ENCODE peak calls at places on chromosomes 4 and X, in eight cellular contexts. V is endodermal cell; E is lung; N is CD8-positive, alpha-beta memory T cell; Y is OCI-LY7; H is sigmoid colon; Q is heart right ventricle; Z is tibial nerve. O is an unnamed sample.
A peak's percentile ranks its signal among the peaks of the same experiment; 100 is the strongest.

GRCh38 chr4:57148831-57149230 is 38.6 kb upstream of the IGFBP7 start:
- DNase-seq in V (no peak), Z (no peak), N (no peak), H (no peak), Y (no peak), Q (no peak), E (no peak), O (no peak)

GRCh38 chrX:20231598-20231997 is 35.1 kb downstream of the RPS6KA3 start:
- DNase-seq in Z (no peak), E (no peak), N (no peak), H (no peak), Y (no peak), Q (no peak), V (no peak), O (no peak)

GRCh38 chrX:107849747-107850478 is 24.2 kb downstream of the MID2 start:
- DNase-seq in V (peak; percentile 69), N (no peak), E (no peak), Y (no peak), Z (no peak), Q (no peak), H (no peak), O (no peak)

GRCh38 chr4:80182237-80182866 is 15.0 kb upstream of the PRDM8 start:
- DNase-seq in Z (no peak), E (no peak), Q (no peak), V (no peak), H (no peak), N (no peak), Y (no peak), O (no peak)

GRCh38 chr4:125115476-125115875 is 199.3 kb upstream of the FAT4 start:
- DNase-seq in Z (no peak), Y (no peak), E (no peak), H (no peak), N (no peak), V (no peak), Q (no peak), O (no peak)

GRCh38 chr4:4851081-4851480 is 8.4 kb upstream of the MSX1 start:
- DNase-seq in N (no peak), Q (no peak), Y (no peak), H (peak; percentile 55), E (no peak), Z (no peak), V (no peak), O (no peak)

GRCh38 chr4:73976716-73977115 is 5.1 kb downstream of the PF4 start:
- DNase-seq in E (no peak), Y (no peak), N (no peak), Z (no peak), H (no peak), Q (no peak), V (no peak), O (no peak)

GRCh38 chr4:169142390-169142789 is 128.4 kb downstream of the SH3RF1 start:
- DNase-seq in E (no peak), H (no peak), V (no peak), Y (no peak), Q (no peak), Z (no peak), N (no peak), O (no peak)

GRCh38 chr4:3314706-3315260 is 22.0 kb downstream of the RGS12 start:
- DNase-seq in Q (no peak), Y (no peak), E (no peak), Z (no peak), H (no peak), V (peak; percentile 25), N (no peak), O (no peak)

GRCh38 chr4:71198958-71199357 is 139.9 kb upstream of the SLC4A4 start:
- DNase-seq in E (no peak), V (no peak), H (no peak), N (no peak), Z (no peak), Q (no peak), Y (no peak), O (no peak)

GRCh38 chrX:44962944-44963343 is 90.0 kb downstream of the KDM6A start:
- DNase-seq in Z (no peak), H (no peak), Q (no peak), E (no peak), V (no peak), N (no peak), Y (no peak), O (no peak)
- H3K36me3 ChIP-seq in Z (no peaks in the 10 kb centered on the region), H (no peaks in the 10 kb centered on the region), Q (no peaks in the 10 kb centered on the region), E (no peaks in the 10 kb centered on the region), V (peaks cover 56% of the 10 kb centered on the region), N (no peaks in the 10 kb centered on the region), Y (peaks cover 14% of the 10 kb centered on the region), O (no peaks in the 10 kb centered on the region)

DNA sequence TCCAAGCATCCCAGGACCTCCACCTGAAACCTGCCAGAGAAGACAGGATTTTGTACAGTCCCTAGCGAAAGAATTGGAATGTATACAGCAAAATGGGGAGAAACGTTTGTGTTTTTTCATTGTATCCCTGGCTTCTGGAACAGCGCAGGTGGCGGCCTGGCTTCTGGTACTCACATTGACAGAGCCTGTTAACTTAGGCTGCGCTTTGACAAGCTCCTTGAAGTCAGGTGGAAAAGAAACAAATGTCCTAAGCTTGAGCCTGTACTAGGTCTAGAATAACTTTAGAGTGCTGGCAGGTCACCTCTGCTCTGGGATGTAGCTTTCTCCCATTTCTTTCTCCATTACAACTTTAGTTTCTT is 343.7 kb upstream of the KLF3 start:
- DNase-seq in N (no peak), Y (no peak), Z (no peak), V (no peak), H (no peak), E (no peak), Q (no peak), O (no peak)
- H3K27ac ChIP-seq in N (no peak overlapping the region), Y (no peak overlapping the region), Z (peak overlapping the region; percentile 87), V (no peak overlapping the region), H (peak overlapping the region; percentile 58), E (peak overlapping the region; percentile 43), Q (peak overlapping the region; percentile 86), O (peak overlapping the region; percentile 68)

GRCh38 chr4:97279410-97279809 is 863.9 kb downstream of the STPG2 start:
- DNase-seq in Z (no peak), Y (no peak), Q (no peak), N (no peak), E (no peak), H (no peak), V (no peak), O (no peak)
- H3K9me3 ChIP-seq in Z (peaks cover 27% of the 10 kb centered on the region), Y (no peaks in the 10 kb centered on the region), Q (no peaks in the 10 kb centered on the region), N (no peaks in the 10 kb centered on the region), E (no peaks in the 10 kb centered on the region), H (no peaks in the 10 kb centered on the region), V (no peaks in the 10 kb centered on the region), O (no peaks in the 10 kb centered on the region)

DNA sequence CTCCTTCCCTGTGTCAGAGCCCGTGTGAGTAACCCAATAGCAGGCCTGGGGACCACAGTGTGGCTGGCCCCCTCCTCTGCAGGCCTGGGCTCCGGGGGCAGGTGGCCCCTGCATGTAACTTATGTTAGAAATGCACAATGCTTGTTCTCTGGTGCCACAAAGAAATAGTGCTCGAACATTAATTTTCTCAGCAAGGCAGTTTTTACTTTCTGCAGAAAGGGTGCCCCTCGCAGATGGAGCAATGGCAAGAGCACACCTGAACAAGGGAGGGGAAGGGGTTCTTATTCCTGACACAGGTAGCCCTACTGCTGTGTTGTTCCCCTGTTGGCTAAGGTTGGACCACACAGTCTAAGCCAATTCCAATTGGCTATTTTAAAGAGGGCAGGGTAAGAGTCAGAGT is 17.1 kb downstream of the TACC3 start:
- DNase-seq in Z (no peak), Q (no peak), Y (peak; percentile 20), V (no peak), H (no peak), N (no peak), E (no peak), O (no peak)
- H3K36me3 ChIP-seq in Z (no peaks in the 10 kb centered on the region), Q (peaks cover 83% of the 10 kb centered on the region), Y (peaks cover 98% of the 10 kb centered on the region), V (peaks cover 85% of the 10 kb centered on the region), H (peaks cover 6% of the 10 kb centered on the region), N (peaks cover 58% of the 10 kb centered on the region), E (peaks cover 5% of the 10 kb centered on the region), O (peaks cover 13% of the 10 kb centered on the region)

DNA sequence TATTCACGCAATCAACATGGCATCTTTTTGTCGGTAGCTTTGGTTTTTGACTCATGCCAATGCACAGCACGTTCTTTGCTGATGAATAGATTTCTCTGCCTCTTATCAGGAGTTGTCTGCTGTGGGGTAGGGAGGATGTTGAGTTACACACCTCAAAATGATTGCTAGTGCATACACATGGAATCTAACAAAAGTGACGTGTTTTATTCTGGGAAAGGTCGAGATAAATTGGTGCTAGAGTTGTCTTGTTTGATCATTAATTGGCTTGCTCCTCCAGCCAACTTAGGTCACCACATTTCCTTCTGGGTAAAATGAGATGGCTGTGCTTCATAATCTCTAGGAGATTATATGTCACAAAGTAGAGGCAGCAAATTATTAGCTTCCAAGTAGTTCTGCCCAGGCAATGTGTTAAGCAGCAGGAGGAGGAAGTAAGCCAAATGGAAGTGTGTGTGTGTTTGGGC is 3.9 kb downstream of the RAB9A start:
- DNase-seq in Z (no peak), Q (no peak), H (no peak), Y (no peak), V (no peak), N (no peak), E (no peak), O (no peak)
- H3K27ac ChIP-seq in Z (peak overlapping the region; percentile 19), Q (no peak overlapping the region), H (no peak overlapping the region), Y (peak overlapping the region; percentile 26), V (no peak overlapping the region), N (peak overlapping the region; percentile 40), E (no peak overlapping the region), O (no peak overlapping the region)

GRCh38 chr4:176995-177394 is 52.7 kb downstream of the ZNF718 start:
- DNase-seq in Z (no peak), E (no peak), V (no peak), H (no peak), Y (no peak), Q (no peak), N (no peak), O (no peak)
- H3K9me3 ChIP-seq in Z (peaks cover 100% of the 10 kb centered on the region), E (peaks cover 22% of the 10 kb centered on the region), V (peaks cover 96% of the 10 kb centered on the region), H (peaks cover 18% of the 10 kb centered on the region), Y (peaks cover 5% of the 10 kb centered on the region), Q (peaks cover 9% of the 10 kb centered on the region), N (peaks cover 26% of the 10 kb centered on the region), O (peaks cover 5% of the 10 kb centered on the region)